ENCODE peak calls at places on chromosomes 4 and X, in eight cellular contexts. B is sigmoid colon; S is cardiac muscle cell; D is endodermal cell; Y is testis; F is effector memory CD4-positive, alpha-beta T cell; K is brain microvascular endothelial cell; L is AG09309. V is an unnamed sample.

GRCh38 chr4:72767903-72768817 is 199.1 kb upstream of the ADAMTS3 start:
- DNase-seq in F (no peak), S (no peak), Y (no peak), K (peak), B (no peak), D (no peak), L (peak), V (peak)

GRCh38 chrX:57925806-57926205 is 15.5 kb upstream of the ZXDA start:
- DNase-seq in L (no peak), K (no peak), D (no peak), F (no peak), S (no peak), Y (no peak), B (no peak), V (no peak)

GRCh38 chr4:13963601-13964000 is 336.1 kb upstream of the BOD1L1 start:
- DNase-seq in Y (no peak), K (no peak), F (no peak), S (no peak), D (no peak), B (no peak), L (no peak), V (peak)

GRCh38 chr4:151415978-151416377 is 7.0 kb downstream of the FHIP1A start:
- DNase-seq in L (peak), D (no peak), Y (no peak), B (no peak), F (no peak), S (no peak), K (peak), V (no peak)

GRCh38 chr4:141713771-141714445 is 77.5 kb downstream of the IL15 start:
- DNase-seq in S (no peak), Y (no peak), F (no peak), B (no peak), L (peak), D (peak), K (peak), V (peak)

GRCh38 chrX:83508006-83508405 is at the start of gene POU3F4:
- DNase-seq in S (peak), L (no peak), B (peak), D (peak), K (no peak), Y (peak), F (no peak), V (no peak)

GRCh38 chrX:136028383-136028984 is 43.2 kb downstream of the SLC9A6 start:
- DNase-seq in B (no peak), Y (no peak), D (no peak), L (peak), F (no peak), S (peak), K (no peak), V (no peak)

GRCh38 chr4:42865572-42866189 is 26.8 kb upstream of the GRXCR1 start:
- DNase-seq in S (peak), Y (peak), K (peak), F (peak), L (peak), B (no peak), D (peak), V (peak)

GRCh38 chr4:89665662-89666061 is 171.3 kb downstream of the SNCA start:
- DNase-seq in S (no peak), D (no peak), L (no peak), F (no peak), B (no peak), K (no peak), Y (no peak), V (no peak)

GRCh38 chr4:60579335-60579734 is 620.8 kb upstream of the ADGRL3 start:
- DNase-seq in F (no peak), B (no peak), L (no peak), D (no peak), Y (no peak), K (peak), S (no peak), V (no peak)

GRCh38 chrX:24508375-24508774 is 43.3 kb downstream of the PDK3 start:
- DNase-seq in Y (no peak), B (no peak), S (no peak), D (no peak), L (no peak), F (no peak), K (no peak), V (no peak)

GRCh38 chrX:41661366-41662095 is 27.2 kb upstream of the GPR34 start:
- DNase-seq in F (no peak), K (no peak), S (no peak), B (no peak), L (no peak), Y (no peak), D (no peak), V (no peak)

GRCh38 chrX:12999422-12999821 is 24.5 kb downstream of the TMSB4X start:
- DNase-seq in S (no peak), L (no peak), Y (no peak), B (no peak), F (no peak), K (peak), D (no peak), V (no peak)

GRCh38 chrX:118521435-118521834 is 25.8 kb downstream of the DOCK11 start:
- DNase-seq in L (peak), D (no peak), K (no peak), B (no peak), S (no peak), Y (no peak), F (no peak), V (no peak)

GRCh38 chr4:48133668-48134444 is at the start of gene TXK:
- DNase-seq in D (no peak), F (no peak), B (no peak), L (no peak), Y (no peak), S (no peak), K (no peak), V (no peak)

GRCh38 chr4:67776746-67777145 is 22.6 kb upstream of the GNRHR start:
- DNase-seq in F (no peak), Y (no peak), B (no peak), D (peak), K (no peak), S (peak), L (no peak), V (no peak)

GRCh38 chr4:2076908-2077534 is 17.9 kb downstream of the NAT8L start:
- DNase-seq in F (no peak), Y (peak), L (no peak), K (no peak), S (no peak), B (peak), D (peak), V (no peak)

GRCh38 chrX:5595570-5595969 is 633.1 kb downstream of the NLGN4X start:
- DNase-seq in Y (no peak), F (no peak), K (no peak), D (no peak), L (no peak), B (no peak), S (no peak), V (no peak)

GRCh38 chr4:74543247-74543670 is 98.3 kb downstream of the AREG start:
- DNase-seq in S (no peak), B (no peak), L (no peak), D (no peak), K (no peak), Y (no peak), F (no peak), V (no peak)

GRCh38 chrX:12610079-12610478 is 181.1 kb upstream of the PRPS2 start:
- DNase-seq in F (no peak), D (no peak), B (no peak), Y (no peak), S (no peak), L (peak), K (no peak), V (no peak)

GRCh38 chr4:14879643-14880042 is 122.6 kb upstream of the CPEB2 start:
- DNase-seq in Y (no peak), K (no peak), S (no peak), D (no peak), L (no peak), B (no peak), F (no peak), V (no peak)

GRCh38 chrX:69289839-69290123 is 124.5 kb upstream of the PJA1 start:
- DNase-seq in D (no peak), S (no peak), Y (no peak), F (no peak), K (no peak), B (no peak), L (no peak), V (no peak)

GRCh38 chrX:43971966-43972961 is 926 bp downstream of the NDP start:
- DNase-seq in B (no peak), D (no peak), K (no peak), F (no peak), Y (no peak), S (no peak), L (no peak), V (no peak)

GRCh38 chr4:159417006-159417405 is 314.1 kb downstream of the RAPGEF2 start:
- DNase-seq in D (no peak), B (no peak), F (no peak), S (no peak), K (no peak), Y (no peak), L (no peak), V (no peak)

GRCh38 chr4:184706453-184706852 is 27.4 kb downstream of the CENPU start:
- DNase-seq in L (no peak), S (no peak), K (no peak), Y (no peak), B (no peak), D (no peak), F (no peak), V (no peak)

GRCh38 chrX:120647127-120647526 is 17.3 kb upstream of the C1GALT1C1 start:
- DNase-seq in Y (no peak), K (peak), B (no peak), D (no peak), L (no peak), S (no peak), F (no peak), V (no peak)

GRCh38 chr4:26803462-26803861 is 57.2 kb upstream of the STIM2 start:
- DNase-seq in F (no peak), S (peak), D (no peak), B (no peak), L (no peak), K (no peak), Y (no peak), V (no peak)

GRCh38 chr4:131302108-131302507 is 1847.0 kb upstream of the PCDH10 start:
- DNase-seq in S (no peak), L (no peak), Y (no peak), D (peak), F (no peak), B (no peak), K (no peak), V (no peak)

GRCh38 chr4:89579776-89580175 is 257.2 kb downstream of the SNCA start:
- DNase-seq in Y (no peak), S (no peak), D (no peak), K (no peak), B (no peak), F (no peak), L (no peak), V (no peak)

GRCh38 chr4:140330311-140330900 is 43.0 kb upstream of the SCOC start:
- DNase-seq in D (no peak), F (no peak), B (no peak), Y (no peak), K (no peak), S (peak), L (no peak), V (no peak)

GRCh38 chr4:110055014-110055768 is 142.5 kb downstream of the EGF start:
- DNase-seq in D (no peak), B (no peak), L (no peak), S (no peak), Y (no peak), K (peak), F (no peak), V (no peak)

GRCh38 chr4:1952046-1952700 is 56.6 kb downstream of the NELFA start:
- DNase-seq in F (no peak), Y (no peak), L (no peak), K (no peak), B (no peak), S (no peak), D (no peak), V (no peak)

GRCh38 chr4:46124773-46125172 is 919 bp upstream of the GABRG1 start:
- DNase-seq in F (no peak), K (no peak), D (peak), Y (peak), L (no peak), B (no peak), S (peak), V (no peak)

GRCh38 chr4:119132306-119132705 is 3.3 kb upstream of the MYOZ2 start:
- DNase-seq in Y (no peak), F (no peak), S (no peak), L (no peak), K (no peak), B (no peak), D (no peak), V (peak)

GRCh38 chr4:153205757-153206156 is 1.5 kb downstream of the TRIM2 start:
- DNase-seq in Y (no peak), S (no peak), K (peak), D (peak), B (no peak), F (no peak), L (no peak), V (no peak)

GRCh38 chrX:32530802-32531403 is 680.4 kb downstream of the DMD start:
- DNase-seq in Y (peak), S (peak), B (no peak), F (no peak), L (no peak), D (peak), K (peak), V (peak)
- H3K4me3 ChIP-seq in Y (no peak), S (peak), B (peak), F (no peak), L (no peak), D (no peak), K (no peak), V (no peak)

DNA sequence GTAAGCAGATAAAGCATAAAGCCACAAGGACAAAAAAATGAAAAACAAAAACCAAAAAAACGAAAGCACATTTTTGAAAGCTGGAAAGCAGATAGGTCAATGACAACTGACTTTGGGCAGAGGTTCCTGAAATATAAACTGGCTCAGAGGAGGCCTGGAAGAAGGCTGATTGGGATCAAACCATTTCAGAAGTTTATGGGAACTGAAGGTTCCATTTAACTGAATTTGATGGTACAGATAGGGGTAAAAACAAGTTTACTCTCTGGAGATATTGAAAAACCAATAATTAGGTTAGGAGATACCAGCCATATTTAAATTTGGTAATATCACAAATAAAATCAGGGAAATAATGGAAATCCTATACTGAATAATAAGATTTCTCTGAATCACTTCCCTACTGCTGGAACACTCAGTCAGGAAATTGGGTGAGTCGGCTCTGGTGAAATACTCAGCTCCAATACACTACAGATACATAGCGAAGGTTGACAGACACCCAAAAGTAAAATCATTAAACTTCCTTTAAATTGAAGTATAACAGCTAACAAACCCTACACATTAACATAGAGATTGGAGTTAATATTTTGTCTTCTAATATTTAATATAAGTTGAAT is 1584.3 kb downstream of the STIM2 start:
- DNase-seq in L (no peak), S (no peak), B (no peak), F (no peak), Y (no peak), K (no peak), D (no peak), V (no peak)
- H3K4me3 ChIP-seq in L (no peak), S (no peak), B (no peak), F (no peak), Y (no peak), K (no peak), D (no peak), V (no peak)

DNA sequence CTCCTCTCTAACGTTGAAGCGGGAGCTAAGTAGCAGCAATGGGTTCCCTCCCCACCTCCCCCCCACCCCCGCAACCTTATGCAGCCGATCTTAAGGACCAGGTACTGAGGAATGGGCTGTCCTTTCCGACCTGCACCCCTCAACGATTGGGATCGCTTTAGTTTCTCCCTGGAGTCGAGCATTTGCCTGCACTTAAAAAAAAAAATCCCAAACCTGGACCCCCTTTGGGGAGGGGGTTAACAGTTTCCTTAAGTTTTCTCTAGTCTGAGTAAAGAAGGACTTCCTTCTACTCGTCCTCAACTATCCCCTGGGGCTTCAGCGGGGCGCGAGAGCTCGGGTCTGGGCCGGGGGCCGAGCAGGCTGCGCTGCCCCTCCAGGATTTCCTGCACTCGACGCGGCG is 25.7 kb upstream of the BCORL1 start:
- DNase-seq in F (no peak), K (no peak), D (no peak), B (no peak), Y (no peak), S (no peak), L (no peak), V (no peak)
- H3K4me3 ChIP-seq in F (peak), K (peak), D (peak), B (peak), Y (peak), S (peak), L (peak), V (peak)

GRCh38 chr4:40769266-40769665 is 19.5 kb downstream of the NSUN7 start:
- DNase-seq in S (no peak), L (no peak), B (no peak), Y (no peak), D (no peak), K (no peak), F (no peak), V (peak)

DNA sequence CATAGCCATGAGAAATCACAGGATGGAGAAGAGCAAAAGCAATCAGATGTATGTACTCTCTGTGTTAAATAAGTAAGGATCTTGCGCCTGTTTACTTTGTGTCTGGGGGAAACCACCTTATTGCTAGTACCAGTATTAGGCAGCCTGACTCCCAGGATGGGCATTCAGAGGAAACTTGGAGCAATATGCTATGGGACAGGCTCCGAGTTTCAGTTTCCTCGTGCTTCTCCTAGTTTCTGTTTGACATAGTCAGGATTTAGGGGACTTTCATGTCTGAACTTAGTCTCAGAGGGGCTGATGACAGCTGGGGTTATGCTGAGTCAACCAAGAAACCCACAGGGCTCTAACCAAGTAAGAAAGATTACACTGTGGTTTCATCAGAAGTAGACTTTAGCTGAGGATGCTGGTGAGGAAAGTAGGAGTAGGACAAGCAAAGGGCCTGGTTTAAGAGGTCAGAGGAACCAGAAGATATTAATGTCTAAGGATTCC is 13.5 kb downstream of the NSUN7 start:
- DNase-seq in F (no peak), L (peak), B (no peak), S (no peak), D (no peak), K (peak), Y (no peak), V (peak)
- H3K4me3 ChIP-seq in F (no peak), L (no peak), B (no peak), S (no peak), D (no peak), K (no peak), Y (no peak), V (no peak)

GRCh38 chrX:86149089-86149488 is 838 bp downstream of the DACH2 start:
- DNase-seq in K (no peak), F (no peak), S (no peak), B (no peak), Y (no peak), L (no peak), D (no peak), V (no peak)
- H3K4me3 ChIP-seq in K (peak), F (no peak), S (peak), B (no peak), Y (peak), L (no peak), D (peak), V (peak)

DNA sequence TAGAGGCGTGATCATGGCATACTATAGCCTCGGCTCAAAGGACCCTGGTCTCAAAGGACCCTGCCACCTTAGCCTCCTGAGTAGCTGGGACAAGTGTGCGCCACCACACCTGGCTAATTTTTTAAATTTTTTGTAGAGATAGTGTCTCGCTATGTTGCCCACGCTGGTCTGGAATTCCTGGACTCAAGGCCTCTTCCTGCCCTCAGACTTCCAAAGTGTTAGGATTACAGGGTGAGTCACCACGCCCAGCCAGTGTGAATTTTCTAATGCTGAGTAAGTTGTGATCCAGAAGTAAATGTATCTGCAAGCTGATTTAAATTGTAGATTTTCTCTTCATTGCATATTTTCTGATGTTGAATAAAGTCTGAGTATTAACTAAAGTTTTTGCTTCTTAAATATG is 2.6 kb upstream of the ZNF674 start:
- DNase-seq in Y (no peak), S (no peak), D (no peak), F (no peak), B (no peak), L (peak), K (peak), V (peak)
- H3K4me3 ChIP-seq in Y (no peak), S (no peak), D (no peak), F (no peak), B (no peak), L (no peak), K (no peak), V (no peak)

V was measured in skeletal muscle cell.